ENCODE peak calls at places on chromosome 9, in four cellular contexts. M, J, O and F are unnamed samples.

GRCh38 chr9:20558609-20559016 is 63.7 kb downstream of the MLLT3 start:
- DNase-seq in M (no peak), J (no peak), O (no peak), F (no peak)

GRCh38 chr9:75602074-75602473 is 288.4 kb upstream of the PCSK5 start:
- DNase-seq in M (no peak), J (no peak), O (no peak), F (no peak)

GRCh38 chr9:82410891-82411290 is 422.3 kb downstream of the SPATA31D1 start:
- DNase-seq in M (no peak), J (no peak), O (no peak), F (no peak)

GRCh38 chr9:19583890-19584289 is 175.1 kb downstream of the ACER2 start:
- DNase-seq in M (no peak), J (no peak), O (no peak), F (no peak)

GRCh38 chr9:6134661-6135177 is 80.9 kb upstream of the IL33 start:
- DNase-seq in M (no peak), J (no peak), O (no peak), F (no peak)

GRCh38 chr9:11199335-11199734 is 586.5 kb upstream of the PTPRD start:
- DNase-seq in M (no peak), J (no peak), O (no peak), F (no peak)

GRCh38 chr9:100589582-100589981 is 11.7 kb downstream of the CAVIN4 start:
- DNase-seq in M (no peak), J (no peak), O (no peak), F (no peak)

GRCh38 chr9:86925686-86926085 is 21.6 kb downstream of the GAS1 start:
- DNase-seq in M (no peak), J (no peak), O (no peak), F (no peak)

GRCh38 chr9:130780865-130781504 is 54.1 kb upstream of the ABL1 start:
- DNase-seq in M (peak; percentile 79), J (peak; percentile 92), O (no peak), F (no peak)

GRCh38 chr9:98410185-98410697 is 154.8 kb upstream of the TBC1D2 start:
- DNase-seq in M (peak; percentile 56), J (no peak), O (no peak), F (peak; percentile 6)

GRCh38 chr9:87854563-87854962 is 28.1 kb upstream of the SPATA31E1 start:
- DNase-seq in M (no peak), J (no peak), O (no peak), F (no peak)

GRCh38 chr9:87606921-87607521 is 109.4 kb downstream of the DAPK1 start:
- DNase-seq in M (no peak), J (no peak), O (no peak), F (no peak)

GRCh38 chr9:116844621-116845020 is 157.5 kb downstream of the TRIM32 start:
- DNase-seq in M (no peak), J (no peak), O (no peak), F (no peak)

GRCh38 chr9:127904888-127905728 is 5.7 kb upstream of the ST6GALNAC6 start:
- DNase-seq in M (no peak), J (peak; percentile 18), O (peak; percentile 64), F (no peak)

GRCh38 chr9:93132946-93133640 is 958 bp downstream of the NINJ1 start:
- DNase-seq in M (no peak), J (peak; percentile 52), O (no peak), F (peak; percentile 69)

GRCh38 chr9:96856363-96857286 is 2.3 kb upstream of the ZNF782 start:
- DNase-seq in M (peak; percentile 37), J (no peak), O (peak; percentile 72), F (peak; percentile 69)

GRCh38 chr9:133713211-133713959 is 24.8 kb downstream of the SARDH start:
- DNase-seq in M (peak; percentile 4), J (no peak), O (peak; percentile 36), F (peak; percentile 44)
- H3K4me1 ChIP-seq in M (peaks cover 31% of the 10 kb centered on the region), J (no peaks in the 10 kb centered on the region), O (peaks cover 5% of the 10 kb centered on the region), F (no peaks in the 10 kb centered on the region)

DNA sequence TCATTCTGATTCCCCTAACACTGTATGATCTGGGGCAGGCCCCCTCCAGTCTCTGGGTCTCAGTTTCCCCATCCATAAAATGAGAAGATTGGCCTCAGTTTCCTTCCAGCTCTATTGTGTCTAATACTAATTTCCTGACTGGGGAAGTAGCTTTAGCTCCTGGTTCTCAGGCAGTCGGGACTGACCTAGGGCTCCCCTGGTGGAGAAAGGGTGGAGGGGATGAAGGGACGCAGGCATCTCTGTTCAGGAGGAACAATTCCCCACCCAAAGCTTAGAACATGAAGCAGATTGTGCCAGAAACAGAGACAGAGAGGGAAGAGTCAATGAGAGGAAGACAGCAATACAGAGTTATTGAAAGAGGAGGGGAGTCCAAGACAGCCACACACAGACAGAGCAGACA is 14.2 kb upstream of the PTGS1 start:
- DNase-seq in M (no peak), J (no peak), O (no peak), F (no peak)
- TF ChIP-seq CTCF in M (no peak), J (no peak), O (peak; percentile 19), F (no peak)

DNA sequence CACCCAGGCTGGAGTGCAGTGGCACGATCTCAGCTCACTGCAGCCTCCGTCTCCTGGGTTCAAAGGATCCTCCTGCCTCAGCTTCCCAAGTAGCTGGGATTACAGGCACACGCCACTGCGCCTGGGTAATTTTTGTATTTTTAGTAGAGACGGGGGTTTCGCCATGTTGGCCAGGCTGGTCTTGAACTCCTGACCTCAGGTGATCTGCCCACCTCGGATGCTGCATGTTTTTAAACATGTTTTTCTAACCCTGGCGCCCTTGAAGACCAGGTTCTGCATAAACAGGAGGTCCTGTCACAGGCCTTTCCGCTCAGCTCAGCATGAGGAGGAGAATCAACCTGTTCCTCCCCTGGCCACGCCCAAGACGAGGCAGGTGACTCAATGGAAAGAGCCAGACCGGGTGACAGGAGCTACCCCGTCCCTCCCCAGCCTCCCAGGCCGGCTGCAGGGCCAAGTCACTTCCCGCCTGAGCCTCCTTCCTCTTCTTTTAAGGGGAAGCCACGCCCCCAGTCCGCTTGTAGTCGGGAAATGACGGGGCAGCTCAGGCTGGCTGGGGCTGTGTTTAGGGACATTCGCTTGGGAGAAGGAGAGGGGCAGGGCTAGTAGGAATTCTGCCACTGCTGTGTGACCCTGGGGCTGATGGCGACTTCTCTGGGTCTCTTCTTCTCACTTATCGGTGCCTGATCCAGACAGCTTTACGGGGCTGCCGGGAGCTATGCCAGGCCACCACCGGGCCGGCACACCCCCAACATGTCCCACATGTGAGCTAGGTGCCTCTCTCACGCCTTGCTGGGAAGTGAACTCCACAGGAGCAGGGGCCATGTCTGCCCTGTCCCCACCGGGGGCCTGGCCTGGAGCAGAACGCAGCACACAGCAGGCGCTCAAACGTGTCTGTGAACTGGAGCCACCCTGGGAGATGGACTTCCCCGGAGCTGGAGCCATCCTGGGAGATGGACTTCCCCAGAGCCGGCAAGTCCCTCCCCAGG is 6.1 kb downstream of the NOTCH1 start:
- DNase-seq in M (peak; percentile 96), J (peak; percentile 89), O (peak; percentile 99), F (peak; percentile 88)
- H3K4me3 ChIP-seq in M (peak overlapping the region; percentile 31), J (no peak overlapping the region), O (peak overlapping the region; percentile 36), F (no peak overlapping the region)

DNA sequence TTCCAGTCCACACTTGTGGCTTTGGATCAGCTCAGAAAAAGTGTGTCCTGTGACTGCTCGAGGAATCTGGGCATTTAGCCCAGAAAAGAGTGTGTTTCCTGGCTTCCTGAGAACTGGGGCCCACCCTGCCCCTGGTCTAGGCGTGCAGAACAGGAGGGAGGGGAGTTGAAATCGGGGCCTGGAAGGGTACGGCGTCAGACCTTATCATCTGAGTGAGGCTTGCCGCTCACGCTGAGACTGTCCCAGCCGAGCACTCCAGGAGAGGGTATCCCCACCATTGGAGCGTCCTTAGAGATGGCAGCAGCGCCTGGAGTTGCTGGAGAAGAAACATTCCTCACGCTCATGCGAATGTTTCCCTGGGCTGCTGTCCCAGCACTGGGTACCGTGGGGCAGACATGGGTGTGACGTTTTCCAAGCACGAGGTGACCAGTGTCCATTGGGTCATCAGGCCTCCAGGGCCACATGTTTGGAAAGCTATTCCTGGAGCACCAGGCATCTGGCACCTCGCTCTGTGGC is 22.5 kb downstream of the NEK6 start:
- DNase-seq in M (peak; percentile 80), J (peak; percentile 54), O (peak; percentile 78), F (no peak)
- H3K4me1 ChIP-seq in M (peaks cover 67% of the 10 kb centered on the region), J (no peaks in the 10 kb centered on the region), O (peaks cover 59% of the 10 kb centered on the region), F (peaks cover 17% of the 10 kb centered on the region)